ENCODE peak calls at places on chromosomes 12 and 14, in nine cellular contexts. One of them, this sample, is unnamed.
A peak's percentile ranks its signal among the peaks of the same experiment; 100 is the strongest.

GRCh38 chr14:76772300-76773187 is 11.3 kb downstream of the VASH1 start:
- DNase-seq in spleen: peak; percentile 80
- DNase-seq in suprapubic skin: no peak
- DNase-seq in Caco-2: no peak
- DNase-seq in tibial nerve: peak; percentile 15
- DNase-seq in psoas muscle: no peak
- DNase-seq in breast epithelium: peak; percentile 18
- DNase-seq in CD8-positive, alpha-beta T cell: no peak
- DNase-seq in left ventricle myocardium inferior: peak; percentile 60
- DNase-seq in this sample: peak; percentile 87

GRCh38 chr12:114006482-114007425 is 40.6 kb upstream of the RBM19 start:
- DNase-seq in Caco-2: no peak
- DNase-seq in left ventricle myocardium inferior: no peak
- DNase-seq in tibial nerve: no peak
- DNase-seq in suprapubic skin: no peak
- DNase-seq in psoas muscle: no peak
- DNase-seq in breast epithelium: no peak
- DNase-seq in spleen: no peak
- DNase-seq in CD8-positive, alpha-beta T cell: no peak
- DNase-seq in this sample: no peak

GRCh38 chr12:109277899-109278762 is 31.0 kb downstream of the FOXN4 start:
- DNase-seq in left ventricle myocardium inferior: no peak
- DNase-seq in tibial nerve: peak; percentile 40
- DNase-seq in breast epithelium: no peak
- DNase-seq in CD8-positive, alpha-beta T cell: no peak
- DNase-seq in spleen: no peak
- DNase-seq in psoas muscle: no peak
- DNase-seq in Caco-2: no peak
- DNase-seq in suprapubic skin: no peak
- DNase-seq in this sample: no peak

GRCh38 chr12:28961948-28962384 is 187.1 kb upstream of the FAR2 start:
- DNase-seq in suprapubic skin: no peak
- DNase-seq in Caco-2: no peak
- DNase-seq in CD8-positive, alpha-beta T cell: no peak
- DNase-seq in tibial nerve: no peak
- DNase-seq in breast epithelium: no peak
- DNase-seq in left ventricle myocardium inferior: no peak
- DNase-seq in spleen: no peak
- DNase-seq in psoas muscle: no peak
- DNase-seq in this sample: no peak

GRCh38 chr14:87813691-87814090 is 179.3 kb downstream of the GALC start:
- DNase-seq in spleen: no peak
- DNase-seq in tibial nerve: no peak
- DNase-seq in psoas muscle: no peak
- DNase-seq in left ventricle myocardium inferior: no peak
- DNase-seq in suprapubic skin: no peak
- DNase-seq in Caco-2: no peak
- DNase-seq in CD8-positive, alpha-beta T cell: no peak
- DNase-seq in breast epithelium: no peak
- DNase-seq in this sample: no peak

GRCh38 chr14:60183724-60184596 is 18.8 kb upstream of the DHRS7 start:
- DNase-seq in spleen: no peak
- DNase-seq in tibial nerve: peak; percentile 55
- DNase-seq in breast epithelium: no peak
- DNase-seq in psoas muscle: no peak
- DNase-seq in suprapubic skin: no peak
- DNase-seq in Caco-2: no peak
- DNase-seq in left ventricle myocardium inferior: no peak
- DNase-seq in CD8-positive, alpha-beta T cell: no peak
- DNase-seq in this sample: no peak

GRCh38 chr12:527241-527640 is 67.5 kb downstream of the B4GALNT3 start:
- DNase-seq in tibial nerve: no peak
- DNase-seq in suprapubic skin: no peak
- DNase-seq in breast epithelium: no peak
- DNase-seq in left ventricle myocardium inferior: no peak
- DNase-seq in CD8-positive, alpha-beta T cell: no peak
- DNase-seq in spleen: no peak
- DNase-seq in psoas muscle: no peak
- DNase-seq in Caco-2: no peak
- DNase-seq in this sample: no peak

GRCh38 chr12:67624355-67624754 is 24.2 kb upstream of the DYRK2 start:
- DNase-seq in tibial nerve: no peak
- DNase-seq in Caco-2: no peak
- DNase-seq in CD8-positive, alpha-beta T cell: no peak
- DNase-seq in left ventricle myocardium inferior: no peak
- DNase-seq in breast epithelium: no peak
- DNase-seq in psoas muscle: no peak
- DNase-seq in spleen: no peak
- DNase-seq in suprapubic skin: no peak
- DNase-seq in this sample: no peak

GRCh38 chr12:91364591-91365184 is 182.1 kb upstream of the DCN start:
- DNase-seq in tibial nerve: no peak
- DNase-seq in Caco-2: no peak
- DNase-seq in spleen: no peak
- DNase-seq in psoas muscle: no peak
- DNase-seq in left ventricle myocardium inferior: no peak
- DNase-seq in breast epithelium: no peak
- DNase-seq in suprapubic skin: no peak
- DNase-seq in CD8-positive, alpha-beta T cell: no peak
- DNase-seq in this sample: no peak

GRCh38 chr12:91373086-91373485 is 190.5 kb upstream of the DCN start:
- DNase-seq in Caco-2: no peak
- DNase-seq in psoas muscle: no peak
- DNase-seq in suprapubic skin: no peak
- DNase-seq in breast epithelium: no peak
- DNase-seq in tibial nerve: no peak
- DNase-seq in left ventricle myocardium inferior: no peak
- DNase-seq in spleen: no peak
- DNase-seq in CD8-positive, alpha-beta T cell: no peak
- DNase-seq in this sample: no peak

GRCh38 chr12:91361864-91362263 is 179.2 kb upstream of the DCN start:
- DNase-seq in spleen: no peak
- DNase-seq in CD8-positive, alpha-beta T cell: no peak
- DNase-seq in tibial nerve: no peak
- DNase-seq in breast epithelium: no peak
- DNase-seq in psoas muscle: no peak
- DNase-seq in suprapubic skin: no peak
- DNase-seq in left ventricle myocardium inferior: no peak
- DNase-seq in Caco-2: no peak
- DNase-seq in this sample: no peak

GRCh38 chr12:91370086-91370868 is 187.7 kb upstream of the DCN start:
- DNase-seq in CD8-positive, alpha-beta T cell: no peak
- DNase-seq in left ventricle myocardium inferior: no peak
- DNase-seq in breast epithelium: no peak
- DNase-seq in tibial nerve: no peak
- DNase-seq in Caco-2: no peak
- DNase-seq in spleen: no peak
- DNase-seq in suprapubic skin: no peak
- DNase-seq in psoas muscle: no peak
- DNase-seq in this sample: no peak

DNA sequence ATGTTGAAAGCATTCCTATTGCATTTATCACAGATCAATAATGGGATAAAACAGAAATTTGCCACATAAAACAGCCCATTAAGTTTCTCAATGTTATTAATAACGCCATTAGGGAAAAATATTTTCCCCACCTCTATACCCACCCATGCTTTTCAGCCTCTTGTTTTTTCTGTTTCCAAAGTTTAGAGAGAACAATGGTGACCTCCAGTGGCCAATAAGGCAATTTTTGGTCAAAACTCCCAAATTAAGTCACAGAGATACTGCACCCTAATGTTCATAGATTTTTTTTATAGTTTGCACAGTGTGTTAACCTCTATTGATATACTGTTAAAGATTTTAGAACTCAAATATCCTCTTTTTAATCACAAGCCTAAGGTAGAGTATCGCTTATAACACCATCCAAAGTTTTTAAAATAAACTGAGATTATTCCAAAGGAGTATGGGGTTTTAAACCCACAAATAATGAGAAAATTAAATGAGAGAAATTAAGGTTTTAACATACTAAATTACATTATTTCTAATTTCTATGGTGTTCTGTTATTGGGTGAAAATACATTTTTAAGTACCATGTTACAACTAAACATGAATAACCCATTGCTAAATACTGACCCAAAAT is 184.7 kb upstream of the DCN start:
- DNase-seq in tibial nerve: no peak
- DNase-seq in spleen: no peak
- DNase-seq in CD8-positive, alpha-beta T cell: no peak
- DNase-seq in psoas muscle: no peak
- DNase-seq in Caco-2: no peak
- DNase-seq in left ventricle myocardium inferior: no peak
- DNase-seq in suprapubic skin: no peak
- DNase-seq in breast epithelium: no peak
- DNase-seq in this sample: no peak
- TF ChIP-seq CTCF in tibial nerve: peak; percentile 39
- TF ChIP-seq CTCF in spleen: peak; percentile 39
- TF ChIP-seq CTCF in CD8-positive, alpha-beta T cell: peak; percentile 49
- TF ChIP-seq CTCF in psoas muscle: peak; percentile 14
- TF ChIP-seq CTCF in Caco-2: peak; percentile 42
- TF ChIP-seq CTCF in left ventricle myocardium inferior: peak; percentile 37
- TF ChIP-seq CTCF in suprapubic skin: peak; percentile 16
- TF ChIP-seq CTCF in breast epithelium: no peak
- TF ChIP-seq CTCF in this sample: peak; percentile 44

GRCh38 chr12:51531982-51532497 is 59.0 kb upstream of the SCN8A start:
- DNase-seq in suprapubic skin: peak; percentile 71
- DNase-seq in left ventricle myocardium inferior: peak; percentile 54
- DNase-seq in psoas muscle: peak; percentile 74
- DNase-seq in tibial nerve: peak; percentile 85
- DNase-seq in Caco-2: peak; percentile 90
- DNase-seq in CD8-positive, alpha-beta T cell: peak; percentile 76
- DNase-seq in breast epithelium: peak; percentile 50
- DNase-seq in spleen: peak; percentile 87
- DNase-seq in this sample: peak; percentile 76

GRCh38 chr12:51531284-51531981 is 59.6 kb upstream of the SCN8A start:
- DNase-seq in suprapubic skin: no peak
- DNase-seq in Caco-2: peak; percentile 48
- DNase-seq in breast epithelium: no peak
- DNase-seq in psoas muscle: no peak
- DNase-seq in tibial nerve: no peak
- DNase-seq in spleen: no peak
- DNase-seq in left ventricle myocardium inferior: no peak
- DNase-seq in CD8-positive, alpha-beta T cell: no peak
- DNase-seq in this sample: no peak

GRCh38 chr12:51528852-51529545 is 62.0 kb upstream of the SCN8A start:
- DNase-seq in suprapubic skin: no peak
- DNase-seq in breast epithelium: no peak
- DNase-seq in tibial nerve: no peak
- DNase-seq in psoas muscle: no peak
- DNase-seq in left ventricle myocardium inferior: no peak
- DNase-seq in Caco-2: peak; percentile 78
- DNase-seq in spleen: no peak
- DNase-seq in CD8-positive, alpha-beta T cell: no peak
- DNase-seq in this sample: no peak

GRCh38 chr12:51529586-51529985 is 61.4 kb upstream of the SCN8A start:
- DNase-seq in psoas muscle: no peak
- DNase-seq in tibial nerve: no peak
- DNase-seq in CD8-positive, alpha-beta T cell: no peak
- DNase-seq in breast epithelium: no peak
- DNase-seq in left ventricle myocardium inferior: no peak
- DNase-seq in suprapubic skin: no peak
- DNase-seq in Caco-2: peak; percentile 99
- DNase-seq in spleen: no peak
- DNase-seq in this sample: no peak

DNA sequence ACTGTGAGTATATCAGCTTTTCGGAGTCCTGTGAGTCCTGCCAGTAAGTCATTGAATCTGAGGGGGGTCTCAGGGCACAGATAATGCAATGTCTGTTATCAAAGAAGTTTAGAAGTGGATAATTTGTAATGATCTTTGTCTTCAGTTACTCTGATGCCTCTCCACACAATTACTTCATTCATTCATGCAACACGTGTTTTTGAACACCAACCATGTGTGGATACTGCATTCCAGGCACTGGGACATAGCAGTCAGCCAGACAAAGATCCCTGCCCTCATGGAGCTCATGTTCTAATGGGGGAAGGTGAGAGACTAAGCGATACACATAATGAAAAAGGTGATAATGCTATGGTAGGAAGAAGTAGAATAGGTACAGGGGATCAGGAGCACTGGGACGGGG is 60.8 kb upstream of the SCN8A start:
- DNase-seq in breast epithelium: no peak
- DNase-seq in Caco-2: no peak
- DNase-seq in suprapubic skin: no peak
- DNase-seq in tibial nerve: no peak
- DNase-seq in spleen: no peak
- DNase-seq in psoas muscle: no peak
- DNase-seq in left ventricle myocardium inferior: no peak
- DNase-seq in CD8-positive, alpha-beta T cell: no peak
- DNase-seq in this sample: no peak
- H3K9me3 ChIP-seq in breast epithelium: no peaks in the 10 kb centered on the region
- H3K9me3 ChIP-seq in Caco-2: no peaks in the 10 kb centered on the region
- H3K9me3 ChIP-seq in suprapubic skin: no peaks in the 10 kb centered on the region
- H3K9me3 ChIP-seq in tibial nerve: no peaks in the 10 kb centered on the region
- H3K9me3 ChIP-seq in spleen: no peaks in the 10 kb centered on the region
- H3K9me3 ChIP-seq in psoas muscle: no peaks in the 10 kb centered on the region
- H3K9me3 ChIP-seq in left ventricle myocardium inferior: no peaks in the 10 kb centered on the region
- H3K9me3 ChIP-seq in CD8-positive, alpha-beta T cell: no peaks in the 10 kb centered on the region
- H3K9me3 ChIP-seq in this sample: no peaks in the 10 kb centered on the region

DNA sequence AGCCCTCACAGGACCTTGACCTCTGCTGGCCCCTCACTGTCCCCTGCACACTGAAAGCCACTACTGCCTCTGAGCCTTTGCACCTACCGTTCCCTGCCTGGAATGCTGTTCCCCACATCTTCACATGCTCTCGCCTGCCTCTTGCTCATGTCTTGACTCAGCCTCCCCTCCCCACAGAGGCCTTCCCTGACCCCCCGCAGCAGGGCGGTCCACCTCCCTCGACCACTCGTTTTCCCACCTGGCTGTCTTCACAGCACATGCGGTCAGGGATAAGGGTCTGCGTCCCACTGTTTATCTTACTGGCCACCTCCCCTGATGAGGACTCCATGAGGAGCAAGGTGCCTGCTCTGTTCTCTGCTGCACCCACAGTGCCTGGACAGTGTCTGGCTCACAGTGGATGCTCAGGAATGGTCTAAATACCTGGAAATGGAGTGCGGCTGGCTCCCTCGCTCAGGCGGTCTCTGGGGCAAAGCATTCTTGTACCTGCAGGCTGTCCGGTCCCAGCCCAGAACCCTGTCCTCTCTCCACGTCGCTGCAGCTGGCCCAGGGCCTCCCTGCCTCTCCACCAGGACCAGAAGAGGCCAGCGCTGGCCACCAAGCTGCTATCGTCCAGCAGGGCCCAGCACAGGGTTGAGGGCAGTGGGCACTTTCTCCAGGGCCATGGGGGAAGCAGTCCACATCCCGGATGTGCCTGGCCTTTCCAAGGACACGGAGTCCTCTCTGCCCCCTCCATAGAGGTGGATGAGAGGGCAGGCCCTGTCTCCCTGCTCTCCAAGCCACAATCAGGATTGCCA is 107.4 kb downstream of the NCOR2 start:
- DNase-seq in CD8-positive, alpha-beta T cell: no peak
- DNase-seq in spleen: peak; percentile 76
- DNase-seq in suprapubic skin: no peak
- DNase-seq in Caco-2: no peak
- DNase-seq in breast epithelium: no peak
- DNase-seq in left ventricle myocardium inferior: no peak
- DNase-seq in psoas muscle: no peak
- DNase-seq in tibial nerve: no peak
- DNase-seq in this sample: no peak
- H3K36me3 ChIP-seq in CD8-positive, alpha-beta T cell: no peaks in the 10 kb centered on the region
- H3K36me3 ChIP-seq in spleen: no peaks in the 10 kb centered on the region
- H3K36me3 ChIP-seq in suprapubic skin: peaks cover 75% of the 10 kb centered on the region
- H3K36me3 ChIP-seq in Caco-2: peaks cover 6% of the 10 kb centered on the region
- H3K36me3 ChIP-seq in breast epithelium: peaks cover 3% of the 10 kb centered on the region
- H3K36me3 ChIP-seq in left ventricle myocardium inferior: peaks cover 51% of the 10 kb centered on the region
- H3K36me3 ChIP-seq in psoas muscle: peaks cover 30% of the 10 kb centered on the region
- H3K36me3 ChIP-seq in tibial nerve: peaks cover 82% of the 10 kb centered on the region
- H3K36me3 ChIP-seq in this sample: peaks cover 77% of the 10 kb centered on the region

DNA sequence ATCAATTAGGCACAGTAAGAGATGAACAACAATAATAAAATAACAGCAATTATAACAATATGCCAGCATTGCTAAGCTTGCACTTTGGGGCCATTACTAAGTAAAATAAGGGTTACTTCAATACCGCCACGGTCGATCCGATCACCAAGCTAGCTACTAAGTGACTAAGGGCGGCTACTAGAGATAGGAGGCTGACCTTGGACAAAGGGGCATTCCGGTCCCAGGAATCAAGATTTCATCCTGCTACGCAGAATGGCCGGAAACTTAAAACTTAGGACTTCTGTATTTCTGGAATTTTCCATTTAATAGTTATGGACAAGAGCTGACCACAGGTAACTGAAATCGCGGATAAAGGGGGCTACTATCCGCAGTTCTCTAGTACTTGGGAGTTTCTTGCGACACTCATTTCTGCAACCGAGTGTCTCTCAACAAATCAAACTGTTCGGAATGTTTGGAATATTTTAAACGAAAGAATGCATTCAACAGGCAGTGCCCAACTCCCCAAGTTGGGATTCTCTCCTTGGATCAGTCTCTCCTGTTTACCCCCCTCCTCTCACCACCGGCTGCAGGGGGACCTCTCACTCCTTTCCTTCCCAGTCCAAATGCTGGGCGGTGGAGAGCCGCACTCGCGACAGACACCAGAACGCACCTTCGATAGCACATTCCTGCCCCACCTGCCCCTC is 648 bp downstream of the HEBP1 start:
- DNase-seq in tibial nerve: no peak
- DNase-seq in left ventricle myocardium inferior: no peak
- DNase-seq in psoas muscle: no peak
- DNase-seq in breast epithelium: peak; percentile 42
- DNase-seq in suprapubic skin: no peak
- DNase-seq in CD8-positive, alpha-beta T cell: no peak
- DNase-seq in spleen: no peak
- DNase-seq in Caco-2: no peak
- DNase-seq in this sample: no peak
- TF ChIP-seq CTCF in tibial nerve: no peak
- TF ChIP-seq CTCF in left ventricle myocardium inferior: no peak
- TF ChIP-seq CTCF in psoas muscle: no peak
- TF ChIP-seq CTCF in breast epithelium: no peak
- TF ChIP-seq CTCF in suprapubic skin: no peak
- TF ChIP-seq CTCF in CD8-positive, alpha-beta T cell: no peak
- TF ChIP-seq CTCF in spleen: no peak
- TF ChIP-seq CTCF in Caco-2: no peak
- TF ChIP-seq CTCF in this sample: no peak

This sample was measured in upper lobe of right lung.